ENCODE peak calls at places on chromosome 1, in ten cellular contexts. V is A549; H is prostate gland; S is tibial artery; K is stomach; Q is CD8-positive, alpha-beta memory T cell; M is aorta; U is heart left ventricle; Y is lung; R is heart right ventricle. O is an unnamed sample. For H3K4me1, the result is how much of the 10 kb centered on the place peaks cover.

GRCh38 chr1:84478876-84479868 is at the start of gene RPF1:
- DNase-seq in Y (peak), R (peak), U (peak), V (peak), H (peak), K (peak), M (peak), S (peak), Q (peak), O (peak)

GRCh38 chr1:9651565-9652378 is at the start of gene PIK3CD:
- DNase-seq in Y (no peak), M (peak), H (no peak), R (peak), U (peak), Q (no peak), K (no peak), V (peak), S (no peak), O (no peak)

GRCh38 chr1:232937741-232938375 is 12.6 kb upstream of the NTPCR start:
- DNase-seq in U (no peak), K (no peak), R (no peak), V (no peak), M (no peak), H (no peak), Y (no peak), Q (no peak), S (no peak), O (no peak)

GRCh38 chr1:30444850-30445249 is 278.5 kb downstream of the MATN1 start:
- DNase-seq in R (no peak), S (no peak), V (no peak), H (no peak), Y (peak), Q (no peak), U (no peak), M (no peak), K (no peak), O (no peak)

GRCh38 chr1:41919764-41920397 is 1.2 kb upstream of the HIVEP3 start:
- DNase-seq in V (peak), Y (no peak), M (no peak), R (peak), K (peak), Q (peak), S (peak), H (no peak), U (peak), O (peak)

GRCh38 chr1:39490596-39491145 is 765 bp upstream of the BMP8A start:
- DNase-seq in K (no peak), M (peak), V (no peak), H (no peak), R (no peak), Q (no peak), S (no peak), Y (no peak), U (no peak), O (no peak)

GRCh38 chr1:114154963-114155322 is 1.3 kb upstream of the SYT6 start:
- DNase-seq in S (no peak), U (no peak), V (no peak), Q (peak), Y (no peak), K (no peak), H (no peak), R (no peak), M (no peak), O (no peak)

GRCh38 chr1:236491469-236492136 is 32.2 kb upstream of the LGALS8 start:
- DNase-seq in K (no peak), U (no peak), V (no peak), M (no peak), H (no peak), Q (no peak), S (no peak), R (no peak), Y (no peak), O (no peak)

GRCh38 chr1:234851450-234852438 is 241.8 kb upstream of the IRF2BP2 start:
- DNase-seq in V (peak), U (no peak), H (no peak), S (no peak), Q (no peak), K (no peak), Y (no peak), M (no peak), R (no peak), O (no peak)

GRCh38 chr1:49026230-49026811 is 249.6 kb upstream of the BEND5 start:
- DNase-seq in Q (no peak), S (no peak), M (no peak), V (no peak), H (no peak), U (no peak), Y (no peak), K (no peak), R (no peak), O (no peak)

GRCh38 chr1:191290441-191290840 is 812.8 kb upstream of the BRINP3 start:
- DNase-seq in Y (no peak), S (no peak), U (no peak), R (no peak), H (no peak), V (peak), M (no peak), K (no peak), Q (no peak), O (no peak)

GRCh38 chr1:78009836-78010235 is 5.1 kb downstream of the DNAJB4 start:
- DNase-seq in M (no peak), S (no peak), H (no peak), K (no peak), V (no peak), Q (no peak), U (no peak), Y (no peak), R (no peak), O (no peak)

GRCh38 chr1:119139393-119139792 is 1.1 kb downstream of the WARS2 start:
- DNase-seq in V (no peak), S (no peak), Y (no peak), Q (peak), R (no peak), U (no peak), M (no peak), K (no peak), H (no peak), O (no peak)

GRCh38 chr1:234170622-234171021 is 202.6 kb upstream of the COA6 start:
- DNase-seq in S (no peak), R (no peak), Y (no peak), M (no peak), U (no peak), V (no peak), H (no peak), K (no peak), Q (no peak), O (no peak)

GRCh38 chr1:19476440-19477190 is 8.7 kb downstream of the CAPZB start:
- DNase-seq in K (no peak), V (no peak), M (no peak), S (no peak), Q (peak), U (no peak), R (no peak), H (no peak), Y (no peak), O (no peak)

GRCh38 chr1:83889707-83890106 is 109.2 kb downstream of the TTLL7 start:
- DNase-seq in V (no peak), S (no peak), M (no peak), R (no peak), Q (no peak), U (no peak), K (no peak), H (no peak), Y (no peak), O (no peak)

GRCh38 chr1:112527266-112528010 is 18.7 kb downstream of the WNT2B start:
- DNase-seq in S (no peak), M (no peak), U (no peak), V (no peak), Q (no peak), Y (no peak), R (no peak), H (no peak), K (no peak), O (no peak)

GRCh38 chr1:34865981-34866761 is 6.6 kb upstream of the SMIM12 start:
- DNase-seq in R (peak), S (peak), K (peak), Y (peak), M (peak), Q (peak), U (peak), H (peak), V (peak), O (peak)

GRCh38 chr1:83769594-83770321 is 229.2 kb downstream of the TTLL7 start:
- DNase-seq in V (no peak), K (no peak), Y (no peak), R (no peak), S (no peak), M (no peak), Q (no peak), U (no peak), H (no peak), O (no peak)

GRCh38 chr1:203403586-203403985 is 52.7 kb upstream of the FMOD start:
- DNase-seq in U (no peak), K (no peak), S (no peak), Y (no peak), M (no peak), Q (no peak), H (no peak), V (no peak), R (no peak), O (no peak)
- H3K4me1 ChIP-seq in U (under half), K (under half), S (half or more), Y (under half), M (under half), Q (under half), H (under half), V (under half), R (half or more), O (under half)

GRCh38 chr1:156658496-156658895 is 16.6 kb downstream of the BCAN start:
- DNase-seq in U (no peak), R (no peak), V (no peak), M (no peak), S (no peak), K (no peak), Q (no peak), Y (no peak), H (no peak), O (no peak)
- H3K4me1 ChIP-seq in U (half or more), R (half or more), V (under half), M (under half), S (half or more), K (half or more), Q (half or more), Y (under half), H (under half), O (under half)

GRCh38 chr1:15935056-15935950 is 40.6 kb downstream of the ZBTB17 start:
- DNase-seq in Q (no peak), M (no peak), K (peak), V (no peak), R (no peak), U (no peak), S (no peak), Y (no peak), H (no peak), O (no peak)
- H3K4me1 ChIP-seq in Q (under half), M (under half), K (under half), V (under half), R (under half), U (under half), S (under half), Y (under half), H (under half), O (under half)

GRCh38 chr1:57204942-57205787 is 218.7 kb downstream of the DAB1 start:
- DNase-seq in U (no peak), R (no peak), S (no peak), Q (no peak), V (no peak), M (no peak), Y (no peak), H (no peak), K (no peak), O (no peak)
- H3K4me1 ChIP-seq in U (under half), R (under half), S (under half), Q (under half), V (under half), M (under half), Y (under half), H (under half), K (under half), O (under half)

GRCh38 chr1:155968670-155969069 is 9.7 kb downstream of the ARHGEF2 start:
- DNase-seq in U (peak), V (no peak), R (peak), Q (no peak), H (no peak), Y (no peak), S (no peak), K (no peak), M (no peak), O (no peak)
- H3K4me1 ChIP-seq in U (half or more), V (half or more), R (half or more), Q (half or more), H (under half), Y (under half), S (half or more), K (half or more), M (under half), O (under half)

GRCh38 chr1:107432108-107432507 is 291.3 kb downstream of the NTNG1 start:
- DNase-seq in H (no peak), V (no peak), U (no peak), R (no peak), S (no peak), M (no peak), K (no peak), Y (no peak), Q (no peak), O (no peak)

GRCh38 chr1:107434379-107434728 is 293.5 kb downstream of the NTNG1 start:
- DNase-seq in M (no peak), R (no peak), Y (no peak), K (no peak), S (no peak), H (no peak), V (no peak), Q (no peak), U (no peak), O (no peak)

GRCh38 chr1:107433635-107434378 is 293.0 kb downstream of the NTNG1 start:
- DNase-seq in Y (no peak), K (no peak), Q (no peak), U (no peak), R (no peak), S (no peak), M (no peak), H (no peak), V (no peak), O (no peak)

GRCh38 chr1:107433068-107433467 is 292.2 kb downstream of the NTNG1 start:
- DNase-seq in V (no peak), K (no peak), H (no peak), S (no peak), R (no peak), Y (no peak), U (no peak), Q (no peak), M (no peak), O (no peak)

GRCh38 chr1:107430540-107431228 is 289.8 kb downstream of the NTNG1 start:
- DNase-seq in M (no peak), R (no peak), K (peak), H (peak), S (peak), U (no peak), Y (peak), Q (no peak), V (peak), O (no peak)
- H3K4me1 ChIP-seq in M (under half), R (under half), K (under half), H (under half), S (under half), U (under half), Y (under half), Q (under half), V (under half), O (under half)